ENCODE peak calls at places on chromosomes 4 and X, in eight cellular contexts. M is GM23248; E is hepatocyte; Z is lung; A is activated CD8-positive, alpha-beta memory T cell treated with anti-CD3 and anti-CD28 coated beads for 48 hours; O is adipocyte; K is NCI-H1694; P is NAMALWA. V is an unnamed sample.

GRCh38 chrX:18702362-18703195 is 4.9 kb upstream of the PPEF1 start:
- DNase-seq in E (peak), K (no peak), O (peak), P (no peak), A (no peak), M (peak), Z (no peak), V (no peak)

GRCh38 chrX:55924574-55924973 is 207.0 kb downstream of the RRAGB start:
- DNase-seq in E (no peak), K (no peak), M (no peak), A (no peak), Z (no peak), O (no peak), P (no peak), V (no peak)

GRCh38 chrX:3638280-3638873 is 75.1 kb downstream of the PRKX start:
- DNase-seq in E (peak), O (peak), M (peak), Z (no peak), P (peak), K (peak), A (no peak), V (no peak)

GRCh38 chrX:135345328-135345645 is 36.0 kb downstream of the ETDC start:
- DNase-seq in M (peak), E (peak), P (no peak), Z (no peak), O (peak), K (no peak), A (no peak), V (peak)

GRCh38 chrX:38970845-38971244 is 169.6 kb downstream of the MID1IP1 start:
- DNase-seq in P (no peak), K (no peak), A (no peak), E (no peak), M (no peak), Z (no peak), O (no peak), V (no peak)

GRCh38 chrX:133053854-133054565 is 42.9 kb downstream of the USP26 start:
- DNase-seq in Z (no peak), O (peak), P (no peak), M (no peak), E (no peak), A (no peak), K (no peak), V (no peak)

GRCh38 chr4:32025840-32026459 is 1305.8 kb downstream of the PCDH7 start:
- DNase-seq in A (no peak), E (peak), M (no peak), P (no peak), O (peak), K (no peak), Z (no peak), V (peak)

GRCh38 chr4:148054275-148054674 is 322.4 kb downstream of the ARHGAP10 start:
- DNase-seq in A (no peak), E (no peak), P (peak), Z (no peak), O (no peak), K (no peak), M (no peak), V (no peak)

GRCh38 chr4:128288689-128289106 is 1.1 kb upstream of the PGRMC2 start:
- DNase-seq in Z (no peak), E (peak), P (peak), K (no peak), O (peak), M (no peak), A (no peak), V (peak)

GRCh38 chr4:6422105-6422504 is 50.3 kb downstream of the PPP2R2C start:
- DNase-seq in O (no peak), M (no peak), K (no peak), A (no peak), P (no peak), Z (no peak), E (no peak), V (no peak)

GRCh38 chr4:4289575-4289929 is 402 bp downstream of the LYAR start:
- DNase-seq in K (no peak), Z (no peak), M (peak), P (no peak), A (no peak), O (peak), E (no peak), V (no peak)

GRCh38 chrX:149504226-149504914 is 736 bp downstream of the IDS start:
- DNase-seq in P (peak), A (peak), O (peak), M (peak), K (peak), E (peak), Z (no peak), V (peak)

GRCh38 chrX:8305336-8305735 is 134.3 kb upstream of the VCX2 start:
- DNase-seq in A (no peak), P (no peak), E (no peak), Z (no peak), O (no peak), K (no peak), M (no peak), V (no peak)

GRCh38 chrX:11254417-11255109 is 38.6 kb upstream of the AMELX start:
- DNase-seq in E (peak), K (no peak), A (no peak), P (no peak), M (no peak), Z (no peak), O (no peak), V (no peak)

GRCh38 chr4:56723201-56723605 is 42.1 kb upstream of the HOPX start:
- DNase-seq in O (no peak), E (peak), P (no peak), Z (no peak), M (no peak), A (no peak), K (no peak), V (no peak)

GRCh38 chr4:177051473-177052060 is 258.1 kb upstream of the NEIL3 start:
- DNase-seq in K (no peak), O (peak), A (no peak), E (peak), Z (no peak), P (peak), M (peak), V (peak)

GRCh38 chr4:19711871-19712270 is 539.8 kb upstream of the SLIT2 start:
- DNase-seq in P (no peak), K (no peak), E (no peak), A (no peak), M (peak), Z (no peak), O (peak), V (no peak)

GRCh38 chr4:48891028-48891619 is 15.4 kb downstream of the OCIAD2 start:
- DNase-seq in P (no peak), O (no peak), M (no peak), A (no peak), Z (no peak), E (no peak), K (no peak), V (no peak)

GRCh38 chrX:71532078-71532752 is 689 bp upstream of the OGT start:
- DNase-seq in M (peak), Z (no peak), O (peak), P (peak), K (no peak), A (no peak), E (peak), V (no peak)

GRCh38 chrX:27728291-27728690 is 79.5 kb upstream of the MAGEB10 start:
- DNase-seq in K (no peak), P (no peak), A (no peak), Z (no peak), M (no peak), E (no peak), O (no peak), V (no peak)

GRCh38 chrX:1535241-1536041 is 1.5 kb downstream of the P2RY8 start:
- DNase-seq in K (no peak), P (peak), M (no peak), A (no peak), E (no peak), Z (no peak), O (no peak), V (no peak)

GRCh38 chr4:3010577-3010976 is 47.2 kb downstream of the GRK4 start:
- DNase-seq in M (peak), K (no peak), Z (no peak), O (no peak), A (no peak), E (peak), P (no peak), V (no peak)

GRCh38 chr4:169229571-169230028 is 41.2 kb downstream of the SH3RF1 start:
- DNase-seq in E (peak), M (peak), K (no peak), A (no peak), O (peak), Z (peak), P (no peak), V (no peak)

GRCh38 chr4:186812592-186812991 is 88.9 kb upstream of the FAT1 start:
- DNase-seq in M (no peak), Z (no peak), K (no peak), P (no peak), E (no peak), A (no peak), O (no peak), V (no peak)

GRCh38 chrX:68652327-68652930 is 5.0 kb downstream of the STARD8 start:
- DNase-seq in A (no peak), Z (no peak), O (no peak), K (no peak), E (no peak), P (peak), M (peak), V (no peak)

GRCh38 chrX:154979671-154980070 is 42.9 kb downstream of the F8 start:
- DNase-seq in K (no peak), Z (no peak), E (no peak), O (no peak), P (no peak), A (no peak), M (no peak), V (no peak)

GRCh38 chrX:78384486-78384885 is 57.1 kb upstream of the CYSLTR1 start:
- DNase-seq in A (no peak), K (no peak), Z (no peak), P (no peak), O (no peak), M (no peak), E (no peak), V (no peak)

GRCh38 chrX:118370921-118371624 is 25.2 kb downstream of the WDR44 start:
- DNase-seq in P (no peak), Z (no peak), O (peak), A (no peak), K (no peak), M (peak), E (peak), V (no peak)

GRCh38 chr4:126627255-126627654 is 1005.5 kb upstream of the INTU start:
- DNase-seq in A (no peak), Z (no peak), K (no peak), P (peak), M (peak), E (no peak), O (peak), V (no peak)

GRCh38 chrX:67917412-67918010 is 373.7 kb downstream of the AR start:
- DNase-seq in P (no peak), Z (no peak), M (no peak), O (no peak), K (no peak), E (no peak), A (no peak), V (no peak)